ENCODE peak calls at places on chromosomes 5 and 9, in eight cellular contexts. J is AG20443, O is GM12865, B is RPMI7951, H is D341Med, C is NCI-H510A treated with DMSO at 0.1 percent for 48 hours, T is AG10803, E is KBM-7. K is an unnamed sample.

GRCh38 chr5:180153991-180154390 is 55.0 kb downstream of the RASGEF1C start:
- DNase-seq in J (no peak), O (no peak), B (no peak), H (peak), C (no peak), T (no peak), E (no peak), K (no peak)

GRCh38 chr9:90299963-90300362 is 342.7 kb downstream of the DIRAS2 start:
- DNase-seq in J (no peak), O (no peak), B (no peak), H (no peak), C (no peak), T (no peak), E (no peak), K (no peak)

GRCh38 chr5:177133845-177134652 is 476 bp downstream of the NSD1 start:
- DNase-seq in J (peak), O (peak), B (peak), H (peak), C (no peak), T (peak), E (peak), K (no peak)

GRCh38 chr5:10756539-10756938 is 4.5 kb downstream of the DAP start:
- DNase-seq in J (peak), O (peak), B (peak), H (no peak), C (no peak), T (peak), E (no peak), K (no peak)

GRCh38 chr9:98402272-98402840 is 146.9 kb upstream of the TBC1D2 start:
- DNase-seq in J (no peak), O (no peak), B (no peak), H (no peak), C (no peak), T (no peak), E (no peak), K (no peak)

GRCh38 chr5:59038169-59039002 is 455.5 kb downstream of the RAB3C start:
- DNase-seq in J (no peak), O (no peak), B (peak), H (no peak), C (no peak), T (peak), E (peak), K (no peak)

GRCh38 chr5:44935871-44936270 is 127.1 kb downstream of the MRPS30 start:
- DNase-seq in J (no peak), O (no peak), B (no peak), H (no peak), C (no peak), T (no peak), E (no peak), K (no peak)

GRCh38 chr5:16713386-16713928 is 96.7 kb upstream of the RETREG1 start:
- DNase-seq in J (peak), O (no peak), B (peak), H (no peak), C (no peak), T (peak), E (no peak), K (no peak)

GRCh38 chr5:1115123-1115815 is 3.4 kb upstream of the SLC12A7 start:
- DNase-seq in J (no peak), O (no peak), B (no peak), H (no peak), C (no peak), T (no peak), E (no peak), K (no peak)

GRCh38 chr9:109556061-109556460 is 58.0 kb upstream of the PTPN3 start:
- DNase-seq in J (no peak), O (no peak), B (peak), H (no peak), C (no peak), T (no peak), E (no peak), K (peak)

GRCh38 chr9:137222190-137223077 is at the start of gene RNF208:
- DNase-seq in J (no peak), O (no peak), B (no peak), H (peak), C (peak), T (no peak), E (no peak), K (no peak)